ENCODE peak calls at places on chromosomes 11 and 22, in nine cellular contexts. A is SK-N-SH; R is epithelial cell of esophagus; P is fibroblast of villous mesenchyme; Y is fibroblast of lung; S is BJ; F is right atrium auricular region; J is GM23248; W is naive thymus-derived CD4-positive, alpha-beta T cell. Q is an unnamed sample.

GRCh38 chr11:96228911-96229310 is 114.1 kb downstream of the MAML2 start:
- DNase-seq in Y (no peak), A (no peak), F (no peak), J (no peak), R (no peak), S (no peak), W (no peak), P (peak; percentile 38), Q (no peak)

GRCh38 chr11:126891556-126892217 is 108.9 kb downstream of the KIRREL3 start:
- DNase-seq in P (no peak), F (peak; percentile 64), W (no peak), Y (no peak), R (no peak), A (no peak), S (no peak), J (peak; percentile 80), Q (no peak)

GRCh38 chr11:17979770-17980371 is 33.0 kb downstream of the SERGEF start:
- DNase-seq in R (peak; percentile 40), Y (peak; percentile 19), J (peak; percentile 28), P (peak; percentile 14), F (no peak), A (peak; percentile 59), W (peak; percentile 5), S (no peak), Q (peak; percentile 47)

GRCh38 chr11:107791343-107792048 is 67.1 kb downstream of the SLC35F2 start:
- DNase-seq in P (peak; percentile 51), S (no peak), J (no peak), W (no peak), F (no peak), Y (peak; percentile 7), A (no peak), R (no peak), Q (no peak)

GRCh38 chr11:33552756-33553155 is 147.9 kb downstream of the C11orf91 start:
- DNase-seq in A (no peak), W (no peak), F (no peak), R (peak; percentile 62), J (no peak), S (no peak), Y (no peak), P (no peak), Q (no peak)

GRCh38 chr11:19955660-19956059 is 204.6 kb downstream of the DBX1 start:
- DNase-seq in F (no peak), R (no peak), S (no peak), W (no peak), J (no peak), Y (no peak), A (peak; percentile 55), P (no peak), Q (no peak)

GRCh38 chr11:10392680-10393079 is 62.4 kb upstream of the AMPD3 start:
- DNase-seq in A (no peak), W (no peak), S (no peak), Y (no peak), J (peak; percentile 91), F (peak; percentile 44), R (no peak), P (no peak), Q (no peak)

GRCh38 chr22:27754247-27754887 is 47.2 kb downstream of the MN1 start:
- DNase-seq in F (no peak), S (no peak), A (no peak), R (peak; percentile 96), W (no peak), J (peak; percentile 65), P (no peak), Y (no peak), Q (no peak)

GRCh38 chr11:111170761-111171379 is 74.7 kb upstream of the POU2AF2 start:
- DNase-seq in P (no peak), F (no peak), R (no peak), A (no peak), W (no peak), J (no peak), Y (no peak), S (no peak), Q (no peak)

GRCh38 chr11:66929753-66930152 is 28.4 kb downstream of the PC start:
- DNase-seq in R (no peak), F (no peak), P (no peak), S (no peak), A (no peak), Y (no peak), W (no peak), J (no peak), Q (no peak)

GRCh38 chr11:76592025-76592914 is 78.3 kb downstream of the LRRC32 start:
- DNase-seq in R (no peak), Y (no peak), P (no peak), S (no peak), W (no peak), A (no peak), F (no peak), J (no peak), Q (no peak)

GRCh38 chr22:23791737-23792645 is 5.2 kb downstream of the SMARCB1 start:
- DNase-seq in P (peak; percentile 83), R (no peak), Y (no peak), A (peak; percentile 34), J (no peak), S (no peak), F (no peak), W (no peak), Q (no peak)

GRCh38 chr11:6618117-6619020 is 853 bp downstream of the TPP1 start:
- DNase-seq in F (no peak), R (peak; percentile 48), W (peak; percentile 14), Y (peak; percentile 80), S (no peak), A (no peak), J (peak; percentile 90), P (peak; percentile 91), Q (peak; percentile 59)

GRCh38 chr11:117441146-117441975 is 113.7 kb downstream of the CEP164 start:
- DNase-seq in Y (no peak), J (no peak), A (no peak), S (no peak), F (no peak), R (no peak), P (no peak), W (no peak), Q (no peak)

GRCh38 chr11:35515224-35515623 is 10.2 kb downstream of the PAMR1 start:
- DNase-seq in R (peak; percentile 97), F (no peak), J (peak; percentile 91), P (peak; percentile 74), W (no peak), Y (peak; percentile 73), S (peak; percentile 33), A (no peak), Q (no peak)

GRCh38 chr22:20438678-20439492 is 1.3 kb upstream of the SCARF2 start:
- DNase-seq in P (no peak), S (no peak), R (no peak), Y (no peak), J (peak; percentile 76), F (no peak), A (peak; percentile 76), W (no peak), Q (no peak)
- H3K4me3 ChIP-seq in P (peak overlapping the region; percentile 86), S (peak overlapping the region; percentile 72), R (no peak overlapping the region), Y (peak overlapping the region; percentile 54), J (peak overlapping the region; percentile 95), F (peak overlapping the region; percentile 71), A (peak overlapping the region; percentile 74), W (no peak overlapping the region), Q (no peak overlapping the region)

GRCh38 chr11:68314886-68315580 is 2.6 kb downstream of the LRP5 start:
- DNase-seq in Y (peak; percentile 38), J (no peak), W (no peak), F (no peak), R (peak; percentile 80), A (peak; percentile 57), P (peak; percentile 45), S (no peak), Q (no peak)
- H3K4me3 ChIP-seq in Y (peak overlapping the region; percentile 78), J (no peak overlapping the region), W (no peak overlapping the region), F (peak overlapping the region; percentile 69), R (peak overlapping the region; percentile 68), A (peak overlapping the region; percentile 67), P (peak overlapping the region; percentile 69), S (peak overlapping the region; percentile 11), Q (no peak overlapping the region)

GRCh38 chr22:42939941-42940653 is 74.9 kb downstream of the PACSIN2 start:
- DNase-seq in F (no peak), J (peak; percentile 89), P (peak; percentile 84), W (no peak), A (no peak), Y (peak; percentile 69), R (peak; percentile 86), S (peak; percentile 50), Q (no peak)
- H3K4me3 ChIP-seq in F (no peak overlapping the region), J (peak overlapping the region; percentile 16), P (no peak overlapping the region), W (no peak overlapping the region), A (peak overlapping the region; percentile 6), Y (no peak overlapping the region), R (no peak overlapping the region), S (no peak overlapping the region), Q (no peak overlapping the region)

GRCh38 chr11:110069158-110069737 is 23.9 kb upstream of the ZC3H12C start:
- DNase-seq in J (peak; percentile 91), S (no peak), A (no peak), Y (peak; percentile 81), R (peak; percentile 93), W (no peak), F (no peak), P (peak; percentile 51), Q (no peak)
- H3K4me3 ChIP-seq in J (peak overlapping the region; percentile 20), S (no peak overlapping the region), A (no peak overlapping the region), Y (no peak overlapping the region), R (no peak overlapping the region), W (no peak overlapping the region), F (no peak overlapping the region), P (no peak overlapping the region), Q (no peak overlapping the region)

DNA sequence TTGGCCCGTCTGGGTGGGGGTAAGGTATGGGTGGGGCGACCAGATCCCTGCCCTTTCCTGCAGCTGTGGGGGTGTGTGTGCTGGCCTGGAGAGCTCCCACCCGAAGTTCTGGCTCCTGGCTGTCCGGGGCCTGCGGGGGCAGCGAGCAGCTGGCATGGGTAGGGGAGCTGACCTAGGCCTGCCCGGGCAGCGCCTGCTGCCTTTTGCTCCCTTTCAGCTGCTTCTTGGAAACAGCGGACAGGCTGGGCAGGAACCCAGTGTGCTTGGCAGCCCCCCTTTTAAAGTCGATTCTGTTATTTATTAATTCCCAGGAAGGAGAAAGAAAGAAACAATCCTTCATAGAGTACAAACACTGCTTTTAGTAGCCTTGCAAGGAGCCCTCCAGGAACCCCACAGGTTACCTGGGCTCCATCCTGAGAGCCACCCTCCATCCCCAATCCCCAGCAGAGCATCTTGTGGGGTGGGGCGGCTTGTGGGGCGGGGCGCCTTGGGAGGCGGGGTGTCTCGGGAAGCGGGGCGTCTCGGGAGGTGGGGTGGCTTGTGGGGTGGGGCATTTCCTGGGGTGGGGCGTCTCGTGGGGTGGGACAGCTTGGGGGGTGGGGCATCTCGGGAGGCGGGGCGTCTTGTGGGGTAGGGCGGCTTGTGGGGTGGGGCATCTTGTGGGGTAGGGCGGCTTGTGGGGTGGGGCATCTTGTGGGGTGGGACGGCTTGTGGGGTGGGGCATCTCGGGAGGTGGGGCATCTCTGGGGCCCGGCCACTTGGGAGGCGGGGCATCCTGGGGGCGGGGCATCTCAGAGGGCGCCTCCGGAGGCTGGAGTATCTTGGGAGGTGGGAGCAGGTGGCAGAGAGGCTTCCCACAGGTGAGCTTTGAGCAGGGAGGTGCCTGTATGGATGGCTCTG is 7.0 kb downstream of the CD81 start:
- DNase-seq in J (peak; percentile 39), Y (no peak), W (no peak), R (peak; percentile 68), A (no peak), F (no peak), S (no peak), P (no peak), Q (no peak)
- H3K4me3 ChIP-seq in J (no peak overlapping the region), Y (no peak overlapping the region), W (no peak overlapping the region), R (no peak overlapping the region), A (no peak overlapping the region), F (peak overlapping the region; percentile 16), S (no peak overlapping the region), P (no peak overlapping the region), Q (no peak overlapping the region)

Q was measured in CD4-positive, CD25-positive, alpha-beta regulatory T cell.